ENCODE peak calls at places on chromosomes 16 and 17, in seven cellular contexts. One of them, this sample, is unnamed.

GRCh38 chr16:22007509-22008214 is at the start of gene MOSMO:
- DNase-seq in body of pancreas: peak
- DNase-seq in stomach: peak
- DNase-seq in A549: peak
- DNase-seq in HCT116: no peak
- DNase-seq in H1: peak
- DNase-seq in heart left ventricle: peak
- DNase-seq in this sample: peak

GRCh38 chr16:9370071-9370491 is 278.6 kb downstream of the HAPSTR1 start:
- DNase-seq in HCT116: no peak
- DNase-seq in stomach: no peak
- DNase-seq in heart left ventricle: no peak
- DNase-seq in A549: no peak
- DNase-seq in body of pancreas: no peak
- DNase-seq in H1: no peak
- DNase-seq in this sample: no peak

GRCh38 chr17:61731330-61731729 is 132.0 kb downstream of the BRIP1 start:
- DNase-seq in heart left ventricle: no peak
- DNase-seq in A549: no peak
- DNase-seq in body of pancreas: no peak
- DNase-seq in HCT116: no peak
- DNase-seq in stomach: no peak
- DNase-seq in H1: no peak
- DNase-seq in this sample: no peak

GRCh38 chr16:50762241-50762640 is 20.4 kb downstream of the CYLD start:
- DNase-seq in HCT116: no peak
- DNase-seq in stomach: no peak
- DNase-seq in body of pancreas: no peak
- DNase-seq in heart left ventricle: no peak
- DNase-seq in A549: no peak
- DNase-seq in H1: no peak
- DNase-seq in this sample: no peak

GRCh38 chr16:54093281-54093680 is 193.3 kb downstream of the IRX3 start:
- DNase-seq in H1: no peak
- DNase-seq in HCT116: no peak
- DNase-seq in heart left ventricle: no peak
- DNase-seq in stomach: no peak
- DNase-seq in body of pancreas: no peak
- DNase-seq in A549: no peak
- DNase-seq in this sample: no peak

GRCh38 chr17:78113804-78114785 is 14.5 kb downstream of the TMC6 start:
- DNase-seq in stomach: no peak
- DNase-seq in body of pancreas: no peak
- DNase-seq in A549: no peak
- DNase-seq in heart left ventricle: no peak
- DNase-seq in HCT116: no peak
- DNase-seq in H1: no peak
- DNase-seq in this sample: no peak

GRCh38 chr16:48617711-48618148 is 7.8 kb upstream of the N4BP1 start:
- DNase-seq in HCT116: no peak
- DNase-seq in body of pancreas: peak
- DNase-seq in A549: no peak
- DNase-seq in H1: no peak
- DNase-seq in stomach: peak
- DNase-seq in heart left ventricle: no peak
- DNase-seq in this sample: no peak

GRCh38 chr16:51133130-51133529 is 17.9 kb downstream of the SALL1 start:
- DNase-seq in HCT116: no peak
- DNase-seq in body of pancreas: no peak
- DNase-seq in A549: no peak
- DNase-seq in stomach: no peak
- DNase-seq in heart left ventricle: no peak
- DNase-seq in H1: peak
- DNase-seq in this sample: no peak

GRCh38 chr17:58541249-58541648 is 26.8 kb upstream of the MTMR4 start:
- DNase-seq in stomach: no peak
- DNase-seq in HCT116: peak
- DNase-seq in body of pancreas: no peak
- DNase-seq in heart left ventricle: no peak
- DNase-seq in A549: no peak
- DNase-seq in H1: no peak
- DNase-seq in this sample: no peak

GRCh38 chr17:50307654-50308053 is 33.4 kb downstream of the TMEM92 start:
- DNase-seq in H1: no peak
- DNase-seq in A549: no peak
- DNase-seq in heart left ventricle: no peak
- DNase-seq in stomach: peak
- DNase-seq in body of pancreas: no peak
- DNase-seq in HCT116: no peak
- DNase-seq in this sample: no peak

GRCh38 chr17:44651228-44651627 is 5.0 kb upstream of the MEIOC start:
- DNase-seq in H1: no peak
- DNase-seq in stomach: no peak
- DNase-seq in A549: no peak
- DNase-seq in heart left ventricle: no peak
- DNase-seq in body of pancreas: no peak
- DNase-seq in HCT116: no peak
- DNase-seq in this sample: no peak

GRCh38 chr17:46943218-46943510 is 20.2 kb downstream of the GOSR2 start:
- DNase-seq in HCT116: no peak
- DNase-seq in heart left ventricle: no peak
- DNase-seq in A549: no peak
- DNase-seq in H1: no peak
- DNase-seq in stomach: no peak
- DNase-seq in body of pancreas: no peak
- DNase-seq in this sample: no peak

GRCh38 chr16:79296491-79296890 is 304.0 kb downstream of the MAF start:
- DNase-seq in HCT116: no peak
- DNase-seq in heart left ventricle: no peak
- DNase-seq in H1: no peak
- DNase-seq in stomach: no peak
- DNase-seq in body of pancreas: no peak
- DNase-seq in A549: no peak
- DNase-seq in this sample: no peak

GRCh38 chr16:85955566-85955965 is 56.6 kb downstream of the IRF8 start:
- DNase-seq in HCT116: no peak
- DNase-seq in stomach: no peak
- DNase-seq in H1: no peak
- DNase-seq in A549: no peak
- DNase-seq in body of pancreas: no peak
- DNase-seq in heart left ventricle: no peak
- DNase-seq in this sample: no peak

GRCh38 chr17:74369221-74369620 is 1.9 kb downstream of the GPR142 start:
- DNase-seq in body of pancreas: no peak
- DNase-seq in heart left ventricle: no peak
- DNase-seq in HCT116: no peak
- DNase-seq in A549: no peak
- DNase-seq in stomach: peak
- DNase-seq in H1: no peak
- DNase-seq in this sample: no peak

GRCh38 chr17:81090361-81091133 is 55.6 kb downstream of the BAIAP2 start:
- DNase-seq in body of pancreas: no peak
- DNase-seq in heart left ventricle: peak
- DNase-seq in stomach: peak
- DNase-seq in HCT116: no peak
- DNase-seq in A549: peak
- DNase-seq in H1: peak
- DNase-seq in this sample: peak

GRCh38 chr16:48057085-48057484 is 98.7 kb downstream of the ABCC12 start:
- DNase-seq in A549: no peak
- DNase-seq in stomach: no peak
- DNase-seq in body of pancreas: no peak
- DNase-seq in heart left ventricle: no peak
- DNase-seq in H1: no peak
- DNase-seq in HCT116: no peak
- DNase-seq in this sample: no peak

GRCh38 chr17:64500923-64501765 is 4.3 kb upstream of the POLG2 start:
- DNase-seq in H1: no peak
- DNase-seq in HCT116: no peak
- DNase-seq in stomach: no peak
- DNase-seq in heart left ventricle: no peak
- DNase-seq in body of pancreas: no peak
- DNase-seq in A549: no peak
- DNase-seq in this sample: no peak

GRCh38 chr17:17940451-17940911 is 31.7 kb downstream of the TOM1L2 start:
- DNase-seq in body of pancreas: no peak
- DNase-seq in stomach: no peak
- DNase-seq in A549: no peak
- DNase-seq in heart left ventricle: no peak
- DNase-seq in H1: no peak
- DNase-seq in HCT116: no peak
- DNase-seq in this sample: no peak

GRCh38 chr17:4895676-4896331 is 3.5 kb upstream of the C17orf107 start:
- DNase-seq in H1: peak
- DNase-seq in stomach: no peak
- DNase-seq in heart left ventricle: peak
- DNase-seq in body of pancreas: no peak
- DNase-seq in A549: no peak
- DNase-seq in HCT116: no peak
- DNase-seq in this sample: no peak
- H3K27ac ChIP-seq in H1: peak
- H3K27ac ChIP-seq in stomach: no peak
- H3K27ac ChIP-seq in heart left ventricle: no peak
- H3K27ac ChIP-seq in body of pancreas: no peak
- H3K27ac ChIP-seq in A549: no peak
- H3K27ac ChIP-seq in HCT116: no peak
- H3K27ac ChIP-seq in this sample: no peak

GRCh38 chr16:67109407-67110135 is at the start of gene PHAF1:
- DNase-seq in H1: peak
- DNase-seq in stomach: peak
- DNase-seq in heart left ventricle: peak
- DNase-seq in body of pancreas: peak
- DNase-seq in A549: peak
- DNase-seq in HCT116: peak
- DNase-seq in this sample: peak
- TF ChIP-seq CTCF in H1: no peak
- TF ChIP-seq CTCF in stomach: no peak
- TF ChIP-seq CTCF in heart left ventricle: no peak
- TF ChIP-seq CTCF in body of pancreas: no peak
- TF ChIP-seq CTCF in A549: no peak
- TF ChIP-seq CTCF in HCT116: no peak
- TF ChIP-seq CTCF in this sample: no peak

GRCh38 chr17:2056221-2057129 is 1.6 kb downstream of the HIC1 start:
- DNase-seq in H1: peak
- DNase-seq in HCT116: no peak
- DNase-seq in stomach: no peak
- DNase-seq in body of pancreas: no peak
- DNase-seq in A549: no peak
- DNase-seq in heart left ventricle: peak
- DNase-seq in this sample: no peak
- TF ChIP-seq POLR2A in H1: no peak
- TF ChIP-seq POLR2A in HCT116: no peak
- TF ChIP-seq POLR2A in stomach: no peak
- TF ChIP-seq POLR2A in body of pancreas: no peak
- TF ChIP-seq POLR2A in A549: no peak
- TF ChIP-seq POLR2A in heart left ventricle: no peak
- TF ChIP-seq POLR2A in this sample: no peak

GRCh38 chr17:32629563-32630190 is 142.9 kb downstream of the CDK5R1 start:
- DNase-seq in HCT116: no peak
- DNase-seq in A549: no peak
- DNase-seq in heart left ventricle: no peak
- DNase-seq in H1: no peak
- DNase-seq in stomach: no peak
- DNase-seq in body of pancreas: no peak
- DNase-seq in this sample: no peak

GRCh38 chr17:32628645-32629044 is 141.9 kb downstream of the CDK5R1 start:
- DNase-seq in H1: no peak
- DNase-seq in A549: no peak
- DNase-seq in stomach: no peak
- DNase-seq in body of pancreas: no peak
- DNase-seq in heart left ventricle: no peak
- DNase-seq in HCT116: no peak
- DNase-seq in this sample: no peak

GRCh38 chr17:32631341-32632109 is 144.7 kb downstream of the CDK5R1 start:
- DNase-seq in HCT116: no peak
- DNase-seq in A549: no peak
- DNase-seq in body of pancreas: no peak
- DNase-seq in stomach: no peak
- DNase-seq in heart left ventricle: no peak
- DNase-seq in H1: no peak
- DNase-seq in this sample: peak

GRCh38 chr17:32636593-32637218 is 149.9 kb downstream of the CDK5R1 start:
- DNase-seq in HCT116: no peak
- DNase-seq in H1: no peak
- DNase-seq in body of pancreas: no peak
- DNase-seq in stomach: no peak
- DNase-seq in A549: no peak
- DNase-seq in heart left ventricle: no peak
- DNase-seq in this sample: no peak

GRCh38 chr17:32634167-32634566 is 147.4 kb downstream of the CDK5R1 start:
- DNase-seq in body of pancreas: no peak
- DNase-seq in A549: no peak
- DNase-seq in stomach: no peak
- DNase-seq in H1: no peak
- DNase-seq in HCT116: no peak
- DNase-seq in heart left ventricle: no peak
- DNase-seq in this sample: peak
- H3K27ac ChIP-seq in body of pancreas: no peak
- H3K27ac ChIP-seq in A549: no peak
- H3K27ac ChIP-seq in stomach: no peak
- H3K27ac ChIP-seq in H1: no peak
- H3K27ac ChIP-seq in HCT116: no peak
- H3K27ac ChIP-seq in heart left ventricle: no peak
- H3K27ac ChIP-seq in this sample: no peak

GRCh38 chr16:81940781-81941560 is 70.3 kb downstream of the SDR42E1 start:
- DNase-seq in heart left ventricle: no peak
- DNase-seq in body of pancreas: no peak
- DNase-seq in H1: peak
- DNase-seq in stomach: no peak
- DNase-seq in HCT116: peak
- DNase-seq in A549: peak
- DNase-seq in this sample: no peak
- TF ChIP-seq CTCF in heart left ventricle: peak
- TF ChIP-seq CTCF in body of pancreas: peak
- TF ChIP-seq CTCF in H1: peak
- TF ChIP-seq CTCF in stomach: no peak
- TF ChIP-seq CTCF in HCT116: peak
- TF ChIP-seq CTCF in A549: peak
- TF ChIP-seq CTCF in this sample: no peak

GRCh38 chr16:62041401-62041800 is 5.2 kb upstream of the CDH8 start:
- DNase-seq in stomach: no peak
- DNase-seq in HCT116: no peak
- DNase-seq in heart left ventricle: no peak
- DNase-seq in A549: peak
- DNase-seq in H1: no peak
- DNase-seq in body of pancreas: no peak
- DNase-seq in this sample: no peak
- TF ChIP-seq POLR2A in stomach: no peak
- TF ChIP-seq POLR2A in HCT116: no peak
- TF ChIP-seq POLR2A in heart left ventricle: no peak
- TF ChIP-seq POLR2A in A549: no peak
- TF ChIP-seq POLR2A in H1: no peak
- TF ChIP-seq POLR2A in body of pancreas: no peak
- TF ChIP-seq POLR2A in this sample: no peak